ENCODE peak calls at places on chromosomes 12 and 14, in seven cellular contexts. O, V, X, R, Y, L and N are unnamed samples.

GRCh38 chr12:44497044-44497443 is 379.1 kb downstream of the NELL2 start:
- DNase-seq in O (no peak), V (no peak), X (no peak), R (no peak), Y (peak), L (no peak), N (no peak)

GRCh38 chr12:77816196-77816595 is 14.5 kb upstream of the NAV3 start:
- DNase-seq in O (no peak), V (no peak), X (no peak), R (no peak), Y (no peak), L (no peak), N (no peak)

GRCh38 chr12:120783197-120783596 is 57.6 kb downstream of the ACADS start:
- DNase-seq in O (no peak), V (no peak), X (no peak), R (no peak), Y (peak), L (no peak), N (peak)

GRCh38 chr12:130083002-130083401 is 79.3 kb upstream of the FZD10 start:
- DNase-seq in O (no peak), V (no peak), X (no peak), R (no peak), Y (no peak), L (no peak), N (no peak)

GRCh38 chr14:59020382-59020781 is 168.1 kb upstream of the DAAM1 start:
- DNase-seq in O (no peak), V (no peak), X (no peak), R (peak), Y (peak), L (no peak), N (peak)

GRCh38 chr12:583251-583869 is 79.9 kb downstream of the NINJ2 start:
- DNase-seq in O (no peak), V (no peak), X (no peak), R (no peak), Y (no peak), L (no peak), N (no peak)

GRCh38 chr12:95142752-95143151 is 69.3 kb upstream of the NR2C1 start:
- DNase-seq in O (no peak), V (no peak), X (no peak), R (no peak), Y (no peak), L (no peak), N (no peak)

GRCh38 chr14:23725980-23726746 is 90.0 kb downstream of the DHRS2 start:
- DNase-seq in O (no peak), V (no peak), X (no peak), R (peak), Y (no peak), L (no peak), N (no peak)

GRCh38 chr12:45914090-45914489 is 76.3 kb downstream of the SCAF11 start:
- DNase-seq in O (no peak), V (no peak), X (no peak), R (no peak), Y (peak), L (no peak), N (no peak)

GRCh38 chr14:68952544-68953535 is 26.3 kb downstream of the ACTN1 start:
- DNase-seq in O (no peak), V (no peak), X (peak), R (peak), Y (no peak), L (no peak), N (no peak)

GRCh38 chr14:50875359-50876090 is 3.7 kb downstream of the ABHD12B start:
- DNase-seq in O (peak), V (no peak), X (no peak), R (no peak), Y (no peak), L (no peak), N (no peak)

GRCh38 chr14:104968541-104969401 is 9.4 kb downstream of the AHNAK2 start:
- DNase-seq in O (no peak), V (no peak), X (no peak), R (no peak), Y (peak), L (no peak), N (no peak)

GRCh38 chr12:90120627-90121026 is 412.0 kb upstream of the ATP2B1 start:
- DNase-seq in O (no peak), V (no peak), X (no peak), R (no peak), Y (no peak), L (no peak), N (no peak)

GRCh38 chr12:117526756-117527479 is 165.5 kb upstream of the NOS1 start:
- DNase-seq in O (no peak), V (no peak), X (no peak), R (no peak), Y (no peak), L (no peak), N (no peak)

GRCh38 chr12:108807996-108808725 is 49.2 kb downstream of the SSH1 start:
- DNase-seq in O (no peak), V (no peak), X (no peak), R (no peak), Y (no peak), L (no peak), N (no peak)

GRCh38 chr12:120367924-120368788 is 808 bp downstream of the MSI1 start:
- DNase-seq in O (no peak), V (no peak), X (no peak), R (no peak), Y (no peak), L (no peak), N (no peak)

GRCh38 chr12:63668028-63668799 is at the start of gene DPY19L2:
- DNase-seq in O (no peak), V (peak), X (peak), R (peak), Y (peak), L (peak), N (no peak)

GRCh38 chr14:29227631-29228030 is 461.0 kb downstream of the FOXG1 start:
- DNase-seq in O (no peak), V (no peak), X (no peak), R (no peak), Y (no peak), L (no peak), N (no peak)

GRCh38 chr12:21938879-21939278 is 2.3 kb downstream of the ABCC9 start:
- DNase-seq in O (no peak), V (no peak), X (no peak), R (no peak), Y (no peak), L (no peak), N (no peak)

GRCh38 chr12:71183018-71183417 is 25.2 kb upstream of the TSPAN8 start:
- DNase-seq in O (no peak), V (no peak), X (no peak), R (no peak), Y (peak), L (no peak), N (no peak)

GRCh38 chr14:76331328-76332011 is 44.5 kb upstream of the ESRRB start:
- DNase-seq in O (no peak), V (no peak), X (no peak), R (no peak), Y (no peak), L (no peak), N (no peak)

GRCh38 chr14:62329427-62329826 is 567.2 kb downstream of the SNAPC1 start:
- DNase-seq in O (no peak), V (no peak), X (no peak), R (no peak), Y (peak), L (no peak), N (no peak)

GRCh38 chr14:75094896-75095295 is 25.5 kb downstream of the ZC2HC1C start:
- DNase-seq in O (no peak), V (no peak), X (no peak), R (no peak), Y (no peak), L (no peak), N (no peak)

GRCh38 chr12:65656904-65657351 is 167.4 kb upstream of the HMGA2 start:
- DNase-seq in O (no peak), V (no peak), X (no peak), R (peak), Y (peak), L (no peak), N (peak)

GRCh38 chr14:22555573-22556011 is 33.4 kb downstream of the DAD1 start:
- DNase-seq in O (no peak), V (no peak), X (no peak), R (peak), Y (peak), L (no peak), N (no peak)

GRCh38 chr12:105480162-105480561 is 149.7 kb downstream of the C12orf75 start:
- DNase-seq in O (no peak), V (no peak), X (no peak), R (no peak), Y (peak), L (no peak), N (no peak)

GRCh38 chr14:61754627-61755381 is 7.4 kb upstream of the SNAPC1 start:
- DNase-seq in O (no peak), V (no peak), X (no peak), R (no peak), Y (no peak), L (no peak), N (no peak)

GRCh38 chr12:41368006-41368405 is 179.9 kb downstream of the PDZRN4 start:
- DNase-seq in O (no peak), V (no peak), X (no peak), R (peak), Y (no peak), L (no peak), N (no peak)

GRCh38 chr14:105324871-105325270 is 10.3 kb downstream of the PACS2 start:
- DNase-seq in O (no peak), V (no peak), X (no peak), R (no peak), Y (no peak), L (no peak), N (no peak)

GRCh38 chr12:10190558-10191388 is 11.9 kb downstream of the TMEM52B start:
- DNase-seq in O (no peak), V (peak), X (no peak), R (peak), Y (peak), L (peak), N (peak)

GRCh38 chr12:27619308-27619707 is 76.9 kb upstream of the REP15 start:
- DNase-seq in O (no peak), V (no peak), X (no peak), R (no peak), Y (peak), L (no peak), N (peak)

GRCh38 chr12:53217049-53217929 is 10.2 kb upstream of the ITGB7 start:
- DNase-seq in O (no peak), V (no peak), X (peak), R (peak), Y (peak), L (peak), N (no peak)

GRCh38 chr12:132601171-132601883 is 9.1 kb downstream of the LRCOL1 start:
- DNase-seq in O (no peak), V (no peak), X (no peak), R (no peak), Y (no peak), L (no peak), N (no peak)

GRCh38 chr12:64102339-64102738 is 119.8 kb downstream of the KICS2 start:
- DNase-seq in O (no peak), V (no peak), X (no peak), R (no peak), Y (no peak), L (no peak), N (no peak)

GRCh38 chr12:26156201-26156871 is 31.5 kb upstream of the BHLHE41 start:
- DNase-seq in O (peak), V (no peak), X (no peak), R (no peak), Y (no peak), L (no peak), N (no peak)

GRCh38 chr12:82184844-82185243 is 173.3 kb downstream of the CCDC59 start:
- DNase-seq in O (no peak), V (no peak), X (no peak), R (no peak), Y (no peak), L (no peak), N (no peak)

GRCh38 chr12:102631274-102631673 is 150.9 kb upstream of the IGF1 start:
- DNase-seq in O (no peak), V (no peak), X (no peak), R (no peak), Y (peak), L (no peak), N (peak)

GRCh38 chr12:102960766-102961487 is 3.5 kb downstream of the ASCL1 start:
- DNase-seq in O (no peak), V (peak), X (no peak), R (no peak), Y (no peak), L (no peak), N (no peak)